ENCODE peak calls at places on chromosomes 2 and 18, in four cellular contexts. One of them, this sample, is unnamed.

GRCh38 chr2:43065036-43065435 is 161.4 kb downstream of the ZFP36L2 start:
- DNase-seq in BJ: no peak
- DNase-seq in endothelial cell of umbilical vein: no peak
- DNase-seq in K562: no peak
- DNase-seq in this sample: no peak

GRCh38 chr2:40315684-40316083 is 136.2 kb downstream of the SLC8A1 start:
- DNase-seq in endothelial cell of umbilical vein: peak; percentile 76
- DNase-seq in BJ: peak; percentile 11
- DNase-seq in K562: no peak
- DNase-seq in this sample: peak; percentile 2

GRCh38 chr2:57878573-57878910 is 168.1 kb upstream of the VRK2 start:
- DNase-seq in K562: no peak
- DNase-seq in BJ: no peak
- DNase-seq in endothelial cell of umbilical vein: no peak
- DNase-seq in this sample: no peak

GRCh38 chr2:48715042-48715899 is 40.3 kb downstream of the LHCGR start:
- DNase-seq in K562: no peak
- DNase-seq in BJ: no peak
- DNase-seq in endothelial cell of umbilical vein: peak; percentile 39
- DNase-seq in this sample: no peak

GRCh38 chr2:121128741-121129659 is 156.0 kb downstream of the TFCP2L1 start:
- DNase-seq in BJ: no peak
- DNase-seq in K562: peak; percentile 52
- DNase-seq in endothelial cell of umbilical vein: peak; percentile 7
- DNase-seq in this sample: peak; percentile 3

GRCh38 chr2:173441222-173441621 is 86.5 kb downstream of the CDCA7 start:
- DNase-seq in BJ: no peak
- DNase-seq in endothelial cell of umbilical vein: no peak
- DNase-seq in K562: no peak
- DNase-seq in this sample: no peak

GRCh38 chr2:193141-193552 is 70.7 kb downstream of the SH3YL1 start:
- DNase-seq in endothelial cell of umbilical vein: no peak
- DNase-seq in BJ: peak; percentile 50
- DNase-seq in K562: no peak
- DNase-seq in this sample: peak; percentile 2

GRCh38 chr2:39615675-39616074 is 50.0 kb upstream of the TMEM178A start:
- DNase-seq in K562: no peak
- DNase-seq in endothelial cell of umbilical vein: no peak
- DNase-seq in BJ: no peak
- DNase-seq in this sample: no peak

GRCh38 chr2:128272586-128273468 is 45.8 kb downstream of the HS6ST1 start:
- DNase-seq in endothelial cell of umbilical vein: no peak
- DNase-seq in BJ: no peak
- DNase-seq in K562: no peak
- DNase-seq in this sample: no peak

GRCh38 chr18:58156516-58156915 is 112.5 kb downstream of the NEDD4L start:
- DNase-seq in BJ: no peak
- DNase-seq in K562: no peak
- DNase-seq in endothelial cell of umbilical vein: no peak
- DNase-seq in this sample: no peak

GRCh38 chr18:78768655-78769501 is 210.7 kb upstream of the SALL3 start:
- DNase-seq in endothelial cell of umbilical vein: no peak
- DNase-seq in K562: no peak
- DNase-seq in BJ: no peak
- DNase-seq in this sample: no peak

GRCh38 chr2:118443596-118443995 is 355.3 kb downstream of the INSIG2 start:
- DNase-seq in K562: no peak
- DNase-seq in BJ: no peak
- DNase-seq in endothelial cell of umbilical vein: peak; percentile 4
- DNase-seq in this sample: peak; percentile 69

GRCh38 chr2:58436842-58437241 is 195.7 kb upstream of the FANCL start:
- DNase-seq in BJ: no peak
- DNase-seq in K562: no peak
- DNase-seq in endothelial cell of umbilical vein: no peak
- DNase-seq in this sample: no peak

GRCh38 chr2:241950878-241951331 is 81.4 kb downstream of the RTP5 start:
- DNase-seq in K562: peak; percentile 74
- DNase-seq in endothelial cell of umbilical vein: peak; percentile 49
- DNase-seq in BJ: no peak
- DNase-seq in this sample: peak; percentile 17

GRCh38 chr2:239945751-239946569 is 79.2 kb downstream of the NDUFA10 start:
- DNase-seq in BJ: no peak
- DNase-seq in endothelial cell of umbilical vein: no peak
- DNase-seq in K562: no peak
- DNase-seq in this sample: no peak

GRCh38 chr2:121816797-121817196 is 61.3 kb downstream of the TSN start:
- DNase-seq in K562: no peak
- DNase-seq in endothelial cell of umbilical vein: no peak
- DNase-seq in BJ: no peak
- DNase-seq in this sample: no peak

GRCh38 chr2:38336619-38337018 is 40.5 kb downstream of the ATL2 start:
- DNase-seq in endothelial cell of umbilical vein: no peak
- DNase-seq in K562: no peak
- DNase-seq in BJ: no peak
- DNase-seq in this sample: no peak

GRCh38 chr2:230205721-230206120 is 14.1 kb downstream of the SP110 start:
- DNase-seq in BJ: no peak
- DNase-seq in K562: no peak
- DNase-seq in endothelial cell of umbilical vein: no peak
- DNase-seq in this sample: no peak
- H3K4me3 ChIP-seq in BJ: no peak overlapping the region
- H3K4me3 ChIP-seq in K562: no peak overlapping the region
- H3K4me3 ChIP-seq in endothelial cell of umbilical vein: no peak overlapping the region
- H3K4me3 ChIP-seq in this sample: no peak overlapping the region

GRCh38 chr2:24543252-24543651 is 52.2 kb downstream of the NCOA1 start:
- DNase-seq in BJ: no peak
- DNase-seq in endothelial cell of umbilical vein: no peak
- DNase-seq in K562: no peak
- DNase-seq in this sample: no peak
- TF ChIP-seq CTCF in BJ: peak; percentile 18
- TF ChIP-seq CTCF in endothelial cell of umbilical vein: peak; percentile 15
- TF ChIP-seq CTCF in K562: peak; percentile 40
- TF ChIP-seq CTCF in this sample: peak; percentile 31

DNA sequence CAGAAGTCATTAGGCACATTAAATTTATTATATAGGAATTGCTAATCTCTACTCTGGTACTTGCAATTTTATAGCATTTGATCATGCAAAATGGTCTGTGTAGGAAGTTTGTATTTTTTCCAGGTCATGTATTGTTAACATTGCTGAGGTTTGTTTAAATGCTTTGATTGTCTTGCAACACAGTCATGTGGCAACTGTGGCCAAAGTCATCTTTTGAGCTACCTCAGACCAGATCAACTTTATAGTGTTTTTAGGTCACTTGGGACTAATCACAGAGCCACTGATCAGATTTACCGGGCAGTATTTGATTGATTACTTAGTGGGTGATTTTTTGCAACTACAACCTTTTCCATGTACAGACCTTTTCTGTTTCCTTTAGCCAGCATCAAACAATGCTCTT is 3.7 kb downstream of the SERPINB5 start:
- DNase-seq in endothelial cell of umbilical vein: no peak
- DNase-seq in BJ: no peak
- DNase-seq in K562: no peak
- DNase-seq in this sample: no peak
- H3K4me3 ChIP-seq in endothelial cell of umbilical vein: no peak overlapping the region
- H3K4me3 ChIP-seq in BJ: no peak overlapping the region
- H3K4me3 ChIP-seq in K562: no peak overlapping the region
- H3K4me3 ChIP-seq in this sample: no peak overlapping the region

DNA sequence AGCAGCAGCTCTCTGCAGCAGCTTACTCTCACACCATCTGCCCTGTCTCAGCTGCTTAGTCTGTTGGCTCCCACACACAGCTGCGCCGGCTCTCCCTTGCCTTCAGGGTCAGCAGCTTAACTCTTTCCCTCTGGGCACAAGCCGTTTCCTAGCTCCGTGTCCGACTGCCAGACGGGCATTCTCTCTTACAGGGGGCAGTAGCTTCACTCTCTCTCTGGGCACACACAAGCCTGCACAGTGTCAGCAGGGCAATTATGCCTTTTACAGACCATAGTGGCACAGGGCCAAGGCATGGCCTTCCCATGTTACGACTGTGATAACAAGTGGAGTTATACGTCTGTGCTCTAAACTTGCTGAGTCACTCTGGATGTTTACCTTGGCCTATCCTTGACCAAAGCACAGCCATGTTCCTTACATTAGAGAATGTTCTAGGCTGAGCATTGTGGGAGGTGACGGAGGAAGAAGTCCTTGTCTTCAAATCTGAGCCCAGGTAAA is 31.7 kb downstream of the PCARE start:
- DNase-seq in endothelial cell of umbilical vein: peak; percentile 14
- DNase-seq in K562: no peak
- DNase-seq in BJ: no peak
- DNase-seq in this sample: no peak
- TF ChIP-seq CTCF in endothelial cell of umbilical vein: no peak
- TF ChIP-seq CTCF in K562: no peak
- TF ChIP-seq CTCF in BJ: no peak
- TF ChIP-seq CTCF in this sample: no peak

GRCh38 chr18:7871560-7872456 is 304.7 kb downstream of the PTPRM start:
- DNase-seq in endothelial cell of umbilical vein: no peak
- DNase-seq in K562: no peak
- DNase-seq in BJ: no peak
- DNase-seq in this sample: no peak
- H3K4me3 ChIP-seq in endothelial cell of umbilical vein: no peak overlapping the region
- H3K4me3 ChIP-seq in K562: no peak overlapping the region
- H3K4me3 ChIP-seq in BJ: no peak overlapping the region
- H3K4me3 ChIP-seq in this sample: no peak overlapping the region

GRCh38 chr18:32383040-32383819 is 87.5 kb downstream of the GAREM1 start:
- DNase-seq in K562: no peak
- DNase-seq in BJ: peak; percentile 6
- DNase-seq in endothelial cell of umbilical vein: peak; percentile 99
- DNase-seq in this sample: peak; percentile 42

GRCh38 chr18:32381761-32382160 is 88.9 kb downstream of the GAREM1 start:
- DNase-seq in BJ: no peak
- DNase-seq in endothelial cell of umbilical vein: no peak
- DNase-seq in K562: no peak
- DNase-seq in this sample: no peak

GRCh38 chr18:32379891-32380290 is 90.8 kb downstream of the GAREM1 start:
- DNase-seq in endothelial cell of umbilical vein: no peak
- DNase-seq in BJ: no peak
- DNase-seq in K562: no peak
- DNase-seq in this sample: no peak

GRCh38 chr18:32380559-32380958 is 90.1 kb downstream of the GAREM1 start:
- DNase-seq in BJ: no peak
- DNase-seq in endothelial cell of umbilical vein: no peak
- DNase-seq in K562: no peak
- DNase-seq in this sample: no peak

GRCh38 chr18:32378705-32379104 is 92.0 kb downstream of the GAREM1 start:
- DNase-seq in endothelial cell of umbilical vein: peak; percentile 7
- DNase-seq in BJ: no peak
- DNase-seq in K562: no peak
- DNase-seq in this sample: no peak
- TF ChIP-seq CTCF in endothelial cell of umbilical vein: no peak
- TF ChIP-seq CTCF in BJ: no peak
- TF ChIP-seq CTCF in K562: no peak
- TF ChIP-seq CTCF in this sample: no peak